ENCODE peak calls at places on chromosomes 3 and 15, in nine cellular contexts. S is SK-MEL-5; E is Daoy; B is heart left ventricle; C is activated naive CD8-positive, alpha-beta T cell treated with anti-CD3 and anti-CD28 coated beads for 36 hours; G is NCI-H446 treated with DMSO at 0.1 percent for 48 hours; M is activated CD8-positive, alpha-beta memory T cell treated with anti-CD3 and anti-CD28 coated beads for 4 hours; X is mesendoderm; O is DMS153. L is an unnamed sample.

GRCh38 chr3:173599673-173600072 is 202.1 kb downstream of the NLGN1 start:
- DNase-seq in S (no peak), E (no peak), B (no peak), C (no peak), G (no peak), M (no peak), X (no peak), O (no peak), L (no peak)

GRCh38 chr3:195003006-195003892 is 267.7 kb downstream of the XXYLT1 start:
- DNase-seq in S (no peak), E (no peak), B (peak), C (no peak), G (peak), M (no peak), X (no peak), O (no peak), L (no peak)

GRCh38 chr3:71328917-71329316 is 254.6 kb downstream of the FOXP1 start:
- DNase-seq in S (no peak), E (no peak), B (no peak), C (no peak), G (no peak), M (no peak), X (no peak), O (no peak), L (no peak)

GRCh38 chr15:52100807-52101206 is 11.8 kb downstream of the BCL2L10 start:
- DNase-seq in S (peak), E (peak), B (peak), C (no peak), G (no peak), M (no peak), X (peak), O (no peak), L (no peak)

GRCh38 chr15:93941687-93942086 is 289.7 kb upstream of the MCTP2 start:
- DNase-seq in S (no peak), E (no peak), B (peak), C (no peak), G (no peak), M (no peak), X (no peak), O (no peak), L (no peak)

GRCh38 chr3:63807901-63808589 is 11.1 kb upstream of the C3orf49 start:
- DNase-seq in S (no peak), E (no peak), B (no peak), C (no peak), G (no peak), M (no peak), X (no peak), O (no peak), L (no peak)

GRCh38 chr15:72168833-72169232 is 28.8 kb downstream of the GRAMD2A start:
- DNase-seq in S (no peak), E (no peak), B (no peak), C (no peak), G (no peak), M (no peak), X (no peak), O (no peak), L (no peak)

GRCh38 chr3:43181202-43181910 is 75.5 kb upstream of the POMGNT2 start:
- DNase-seq in S (no peak), E (no peak), B (no peak), C (peak), G (no peak), M (peak), X (no peak), O (no peak), L (no peak)

GRCh38 chr3:66991478-66991877 is 6.6 kb upstream of the KBTBD8 start:
- DNase-seq in S (no peak), E (peak), B (no peak), C (no peak), G (no peak), M (no peak), X (no peak), O (no peak), L (no peak)

GRCh38 chr3:194938845-194939531 is 253.3 kb downstream of the FAM43A start:
- DNase-seq in S (no peak), E (no peak), B (no peak), C (no peak), G (peak), M (no peak), X (no peak), O (no peak), L (no peak)

GRCh38 chr3:174498638-174499037 is 360.5 kb upstream of the NAALADL2 start:
- DNase-seq in S (no peak), E (no peak), B (no peak), C (no peak), G (no peak), M (no peak), X (no peak), O (no peak), L (no peak)

GRCh38 chr3:150300847-150301517 is 107.1 kb upstream of the TSC22D2 start:
- DNase-seq in S (no peak), E (peak), B (no peak), C (no peak), G (no peak), M (no peak), X (no peak), O (no peak), L (no peak)